ENCODE peak calls at places on chromosomes 6 and 20, in nine cellular contexts. B, X, G, N, K, L, R, Q and P are unnamed samples.

GRCh38 chr20:62736026-62736406 is 27.4 kb downstream of the NTSR1 start:
- DNase-seq in B (peak), X (no peak), G (no peak), N (no peak), K (peak), L (no peak), R (no peak), Q (no peak), P (no peak)

GRCh38 chr6:114941078-114941477 is 598.3 kb upstream of the HS3ST5 start:
- DNase-seq in B (no peak), X (no peak), G (no peak), N (no peak), K (no peak), L (no peak), R (no peak), Q (no peak), P (no peak)

GRCh38 chr6:17421406-17421805 is 28.0 kb downstream of the CAP2 start:
- DNase-seq in B (no peak), X (no peak), G (no peak), N (no peak), K (no peak), L (no peak), R (no peak), Q (no peak), P (no peak)

GRCh38 chr6:62150048-62150663 is 135.9 kb downstream of the KHDRBS2 start:
- DNase-seq in B (no peak), X (no peak), G (peak), N (peak), K (no peak), L (no peak), R (peak), Q (no peak), P (no peak)

GRCh38 chr6:121405306-121405705 is 30.1 kb upstream of the GJA1 start:
- DNase-seq in B (no peak), X (no peak), G (no peak), N (no peak), K (no peak), L (no peak), R (no peak), Q (no peak), P (no peak)

GRCh38 chr6:156262014-156262413 is 515.2 kb upstream of the ARID1B start:
- DNase-seq in B (no peak), X (no peak), G (no peak), N (no peak), K (no peak), L (no peak), R (no peak), Q (no peak), P (no peak)

GRCh38 chr6:3546121-3546520 is 89.3 kb upstream of the SLC22A23 start:
- DNase-seq in B (no peak), X (peak), G (no peak), N (no peak), K (peak), L (no peak), R (no peak), Q (no peak), P (no peak)

GRCh38 chr20:64083380-64084208 is 604 bp downstream of the LKAAEAR1 start:
- DNase-seq in B (peak), X (peak), G (peak), N (peak), K (peak), L (no peak), R (peak), Q (peak), P (no peak)

GRCh38 chr6:157576621-157577390 is 195.8 kb downstream of the ZDHHC14 start:
- DNase-seq in B (no peak), X (no peak), G (no peak), N (no peak), K (no peak), L (no peak), R (no peak), Q (no peak), P (no peak)

GRCh38 chr6:24549674-24550418 is 55.1 kb downstream of the ALDH5A1 start:
- DNase-seq in B (no peak), X (no peak), G (no peak), N (no peak), K (no peak), L (no peak), R (no peak), Q (no peak), P (no peak)

GRCh38 chr6:123777554-123777953 is 26.1 kb upstream of the NKAIN2 start:
- DNase-seq in B (no peak), X (no peak), G (peak), N (no peak), K (no peak), L (no peak), R (no peak), Q (no peak), P (no peak)

GRCh38 chr6:24898607-24899133 is 37.1 kb downstream of the RIPOR2 start:
- DNase-seq in B (no peak), X (no peak), G (no peak), N (no peak), K (no peak), L (no peak), R (no peak), Q (no peak), P (no peak)

GRCh38 chr20:45781391-45781931 is 10.2 kb downstream of the WFDC3 start:
- DNase-seq in B (peak), X (peak), G (peak), N (peak), K (peak), L (no peak), R (no peak), Q (no peak), P (no peak)

GRCh38 chr6:133788556-133788955 is 100.4 kb upstream of the TCF21 start:
- DNase-seq in B (no peak), X (no peak), G (no peak), N (no peak), K (no peak), L (no peak), R (no peak), Q (no peak), P (no peak)

GRCh38 chr6:83313880-83314279 is 117.0 kb downstream of the ME1 start:
- DNase-seq in B (no peak), X (no peak), G (peak), N (no peak), K (no peak), L (no peak), R (no peak), Q (no peak), P (no peak)

GRCh38 chr6:36998723-36999466 is 6.6 kb upstream of the FGD2 start:
- DNase-seq in B (no peak), X (no peak), G (no peak), N (no peak), K (no peak), L (no peak), R (no peak), Q (no peak), P (no peak)

GRCh38 chr6:27251672-27252251 is 4.3 kb downstream of the PRSS16 start:
- DNase-seq in B (peak), X (peak), G (peak), N (peak), K (peak), L (no peak), R (peak), Q (peak), P (no peak)
- TF ChIP-seq POLR2A in B (no peak), X (no peak), G (no peak), N (peak), K (peak), L (peak), R (no peak), Q (no peak), P (no peak)

GRCh38 chr6:26473429-26473757 is 15.6 kb downstream of the BTN2A1 start:
- DNase-seq in B (no peak), X (no peak), G (no peak), N (no peak), K (no peak), L (no peak), R (no peak), Q (no peak), P (no peak)

GRCh38 chr6:26471970-26472369 is 14.2 kb downstream of the BTN2A1 start:
- DNase-seq in B (no peak), X (no peak), G (no peak), N (no peak), K (no peak), L (no peak), R (no peak), Q (no peak), P (no peak)

GRCh38 chr6:26472549-26473245 is 14.9 kb downstream of the BTN2A1 start:
- DNase-seq in B (no peak), X (no peak), G (no peak), N (no peak), K (no peak), L (no peak), R (no peak), Q (no peak), P (no peak)

GRCh38 chr6:26474439-26474881 is 16.7 kb downstream of the BTN2A1 start:
- DNase-seq in B (no peak), X (no peak), G (no peak), N (no peak), K (no peak), L (no peak), R (no peak), Q (no peak), P (no peak)

DNA sequence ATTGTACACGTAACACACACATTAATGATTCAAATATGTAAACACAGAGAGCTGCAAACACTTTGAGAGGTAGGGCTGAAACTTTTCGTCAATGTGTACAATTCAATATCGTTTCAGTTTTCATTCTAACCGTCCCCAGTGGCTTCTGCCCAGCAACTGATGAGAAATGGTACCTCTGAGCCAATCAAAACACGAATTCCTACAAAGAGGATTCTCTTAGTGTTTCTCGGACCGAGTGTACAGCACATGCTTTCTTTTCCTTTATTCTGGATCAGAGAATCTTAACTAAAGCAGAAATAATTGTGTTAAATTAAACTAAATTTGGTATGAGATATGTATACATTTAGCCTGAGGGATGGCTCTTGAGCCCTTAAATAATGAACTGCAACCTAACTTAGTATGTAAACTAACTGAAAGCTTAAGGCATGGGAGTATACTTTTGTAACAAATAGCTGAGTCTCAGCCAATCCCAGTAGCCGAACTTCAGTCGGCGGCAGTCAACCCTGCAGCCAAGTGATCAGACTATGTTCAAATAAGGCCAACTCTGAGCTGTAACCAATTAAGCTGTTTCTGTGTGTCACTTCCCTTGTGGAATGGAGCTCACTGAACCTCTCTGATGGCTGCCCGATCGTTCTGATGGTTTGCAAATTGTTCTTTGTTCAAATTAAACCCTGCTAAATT is 16.1 kb downstream of the BTN2A1 start:
- DNase-seq in B (peak), X (peak), G (peak), N (peak), K (peak), L (peak), R (peak), Q (peak), P (peak)
- H3K4me3 ChIP-seq in B (peak), X (peak), G (peak), N (no peak), K (no peak), L (peak), R (peak), Q (peak), P (peak)

GRCh38 chr20:23049201-23049932 is at the start of gene THBD:
- DNase-seq in B (peak), X (peak), G (peak), N (peak), K (peak), L (peak), R (peak), Q (no peak), P (peak)
- TF ChIP-seq POLR2A in B (peak), X (no peak), G (no peak), N (peak), K (peak), L (peak), R (peak), Q (peak), P (peak)

GRCh38 chr6:82144852-82145332 is 102.7 kb downstream of the IBTK start:
- DNase-seq in B (no peak), X (peak), G (peak), N (peak), K (peak), L (peak), R (peak), Q (peak), P (no peak)
- H3K4me3 ChIP-seq in B (no peak), X (no peak), G (peak), N (no peak), K (no peak), L (no peak), R (no peak), Q (no peak), P (no peak)

GRCh38 chr6:9593566-9593965 is 821.3 kb downstream of the TFAP2A start:
- DNase-seq in B (no peak), X (no peak), G (peak), N (no peak), K (no peak), L (no peak), R (no peak), Q (no peak), P (no peak)
- TF ChIP-seq POLR2A in B (no peak), X (no peak), G (no peak), N (no peak), K (no peak), L (no peak), R (no peak), Q (no peak), P (no peak)

DNA sequence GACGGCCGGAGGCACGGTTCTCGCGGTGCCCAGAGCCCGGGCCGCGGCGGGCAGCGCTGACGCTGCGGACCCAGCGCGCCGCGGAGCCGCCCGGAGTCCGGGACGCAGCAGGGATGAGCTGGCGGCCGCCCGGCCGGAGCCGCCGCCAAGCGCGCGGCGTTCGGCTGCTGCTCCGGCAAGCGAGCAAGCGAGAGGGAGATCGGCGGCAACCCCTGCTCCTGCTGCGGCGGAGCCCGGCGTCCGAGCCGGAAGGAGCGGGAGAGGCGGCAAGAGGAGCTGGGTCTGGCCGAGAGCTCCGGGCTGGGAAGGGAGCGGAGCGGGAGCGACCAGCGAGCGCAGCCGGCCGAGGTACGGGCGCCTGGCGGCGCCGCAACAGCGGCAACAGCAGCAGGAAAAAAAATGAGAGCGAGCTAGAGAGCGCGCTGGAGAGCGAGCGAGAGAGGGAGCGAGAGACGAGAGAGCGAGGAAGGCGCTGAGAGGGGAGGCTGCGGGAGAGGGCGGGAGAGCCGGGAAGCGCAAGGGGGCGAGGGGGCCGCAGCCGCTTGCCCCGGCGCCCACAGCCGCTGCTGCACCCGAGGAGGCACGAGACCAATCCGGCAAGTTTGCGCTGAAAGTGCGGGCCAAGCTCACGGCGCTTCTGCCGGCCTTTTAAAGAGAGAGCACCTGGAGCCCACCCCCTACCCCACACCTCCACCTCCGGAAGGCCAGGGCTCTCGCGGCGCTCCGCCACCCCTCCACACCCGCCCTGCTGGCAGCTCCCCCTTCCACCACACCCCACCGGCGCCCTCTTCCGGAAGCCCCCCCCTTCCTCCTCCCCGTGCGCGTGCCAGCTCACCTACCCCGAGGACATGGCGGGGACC is 496 bp downstream of the GRM4 start:
- DNase-seq in B (peak), X (no peak), G (peak), N (no peak), K (no peak), L (no peak), R (no peak), Q (no peak), P (no peak)
- H3K4me3 ChIP-seq in B (peak), X (peak), G (peak), N (no peak), K (no peak), L (peak), R (no peak), Q (peak), P (peak)

DNA sequence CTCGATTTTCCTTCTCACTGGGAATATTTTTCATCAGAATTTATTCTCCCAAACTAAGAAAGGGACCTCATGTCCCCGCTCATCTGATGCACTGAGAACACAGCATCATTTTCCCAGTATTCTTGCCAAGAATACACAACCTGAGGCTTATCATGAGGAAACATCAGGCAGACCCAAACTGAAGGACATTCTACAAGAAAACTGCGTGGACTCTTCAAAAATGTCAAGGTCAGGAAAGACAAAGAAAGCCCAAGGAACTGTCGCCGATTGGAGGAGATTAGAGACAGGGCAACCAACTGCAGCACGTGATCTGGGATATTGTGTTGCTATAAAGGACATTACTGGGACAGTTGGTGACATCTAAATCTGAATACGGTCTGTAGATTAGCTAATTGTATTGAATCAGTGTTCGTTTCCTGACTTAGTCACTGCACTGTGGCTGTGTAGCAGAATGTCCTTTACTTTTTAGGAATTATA is 72.3 kb downstream of the SNX5 start:
- DNase-seq in B (no peak), X (no peak), G (no peak), N (no peak), K (no peak), L (peak), R (peak), Q (no peak), P (no peak)
- TF ChIP-seq POLR2A in B (no peak), X (no peak), G (no peak), N (no peak), K (no peak), L (no peak), R (peak), Q (no peak), P (no peak)

GRCh38 chr6:27551607-27552006 is 78.7 kb upstream of the ZNF184 start:
- DNase-seq in B (no peak), X (no peak), G (no peak), N (no peak), K (no peak), L (no peak), R (no peak), Q (no peak), P (no peak)
- H3K4me3 ChIP-seq in B (no peak), X (no peak), G (no peak), N (no peak), K (no peak), L (no peak), R (no peak), Q (no peak), P (no peak)